ENCODE peak calls at places on chromosomes 5 and 9, in eight cellular contexts. D is ovary, E is esophagus squamous epithelium, B is left ventricle myocardium inferior, P is K562, X is OCI-LY7, F is PC-3, A is ascending aorta. W is an unnamed sample.
A peak's percentile ranks its signal among the peaks of the same experiment; 100 is the strongest.

GRCh38 chr9:93262537-93263310 is 78.8 kb downstream of the WNK2 start:
- DNase-seq in D (no peak), E (no peak), B (no peak), P (no peak), X (no peak), F (no peak), A (no peak), W (no peak)

GRCh38 chr9:131986576-131986975 is 93.1 kb downstream of the MED27 start:
- DNase-seq in D (no peak), E (no peak), B (no peak), P (no peak), X (no peak), F (peak; percentile 95), A (no peak), W (no peak)

GRCh38 chr5:123089572-123089970 is 530 bp downstream of the PRDM6 start:
- DNase-seq in D (peak; percentile 75), E (no peak), B (peak; percentile 21), P (no peak), X (no peak), F (no peak), A (no peak), W (no peak)

GRCh38 chr9:94801685-94802084 is 75.2 kb downstream of the AOPEP start:
- DNase-seq in D (no peak), E (no peak), B (no peak), P (no peak), X (no peak), F (no peak), A (no peak), W (no peak)

GRCh38 chr5:177378884-177379883 is 5.0 kb upstream of the SLC34A1 start:
- DNase-seq in D (no peak), E (no peak), B (no peak), P (peak; percentile 79), X (no peak), F (peak; percentile 76), A (no peak), W (peak; percentile 76)

GRCh38 chr9:114694146-114694545 is 12.2 kb upstream of the TEX48 start:
- DNase-seq in D (no peak), E (no peak), B (no peak), P (no peak), X (no peak), F (peak; percentile 70), A (no peak), W (no peak)

GRCh38 chr5:76332102-76332501 is 71.0 kb upstream of the IQGAP2 start:
- DNase-seq in D (no peak), E (no peak), B (no peak), P (no peak), X (no peak), F (no peak), A (no peak), W (no peak)

GRCh38 chr5:157714036-157714435 is 17.2 kb upstream of the THG1L start:
- DNase-seq in D (no peak), E (no peak), B (no peak), P (no peak), X (no peak), F (no peak), A (no peak), W (no peak)

GRCh38 chr9:72538926-72539702 is 17.7 kb downstream of the TMC1 start:
- DNase-seq in D (no peak), E (no peak), B (no peak), P (no peak), X (no peak), F (no peak), A (no peak), W (no peak)

GRCh38 chr9:132797861-132798659 is 80.0 kb downstream of the AK8 start:
- DNase-seq in D (peak; percentile 76), E (no peak), B (no peak), P (no peak), X (no peak), F (no peak), A (no peak), W (no peak)

GRCh38 chr5:1652873-1653707 is 129.3 kb upstream of the LPCAT1 start:
- DNase-seq in D (no peak), E (no peak), B (no peak), P (no peak), X (peak; percentile 86), F (peak; percentile 42), A (no peak), W (peak; percentile 48)

DNA sequence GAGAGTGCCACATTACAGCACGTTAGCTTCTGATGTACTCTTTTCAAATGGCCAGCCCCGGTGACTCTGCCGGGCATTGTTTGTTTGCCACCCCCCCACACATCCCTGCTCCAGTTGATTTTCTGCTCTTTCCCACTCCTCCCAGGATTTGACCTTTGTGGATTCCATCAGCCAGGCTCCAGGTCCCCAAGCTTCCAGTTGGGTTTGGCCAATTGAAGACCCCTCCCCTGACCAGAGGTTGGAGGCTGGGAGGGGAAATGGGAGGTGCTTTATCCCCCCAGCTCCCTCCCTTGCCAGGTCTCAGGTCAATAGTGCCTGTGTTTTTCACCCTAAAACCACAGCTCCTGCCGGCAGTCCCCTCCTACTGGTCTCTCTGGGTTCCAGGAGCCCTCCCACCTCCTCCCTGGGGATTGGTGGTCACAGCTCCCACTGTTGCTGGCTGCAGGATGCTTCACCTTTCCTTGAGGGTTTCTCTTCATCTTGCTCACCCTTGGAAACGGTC is 34.9 kb downstream of the IRF1 start:
- DNase-seq in D (no peak), E (no peak), B (no peak), P (no peak), X (no peak), F (no peak), A (no peak), W (no peak)
- H3K4me3 ChIP-seq in D (no peak overlapping the region), E (no peak overlapping the region), B (no peak overlapping the region), P (no peak overlapping the region), X (peak overlapping the region; percentile 47), F (no peak overlapping the region), A (no peak overlapping the region), W (peak overlapping the region; percentile 18)

DNA sequence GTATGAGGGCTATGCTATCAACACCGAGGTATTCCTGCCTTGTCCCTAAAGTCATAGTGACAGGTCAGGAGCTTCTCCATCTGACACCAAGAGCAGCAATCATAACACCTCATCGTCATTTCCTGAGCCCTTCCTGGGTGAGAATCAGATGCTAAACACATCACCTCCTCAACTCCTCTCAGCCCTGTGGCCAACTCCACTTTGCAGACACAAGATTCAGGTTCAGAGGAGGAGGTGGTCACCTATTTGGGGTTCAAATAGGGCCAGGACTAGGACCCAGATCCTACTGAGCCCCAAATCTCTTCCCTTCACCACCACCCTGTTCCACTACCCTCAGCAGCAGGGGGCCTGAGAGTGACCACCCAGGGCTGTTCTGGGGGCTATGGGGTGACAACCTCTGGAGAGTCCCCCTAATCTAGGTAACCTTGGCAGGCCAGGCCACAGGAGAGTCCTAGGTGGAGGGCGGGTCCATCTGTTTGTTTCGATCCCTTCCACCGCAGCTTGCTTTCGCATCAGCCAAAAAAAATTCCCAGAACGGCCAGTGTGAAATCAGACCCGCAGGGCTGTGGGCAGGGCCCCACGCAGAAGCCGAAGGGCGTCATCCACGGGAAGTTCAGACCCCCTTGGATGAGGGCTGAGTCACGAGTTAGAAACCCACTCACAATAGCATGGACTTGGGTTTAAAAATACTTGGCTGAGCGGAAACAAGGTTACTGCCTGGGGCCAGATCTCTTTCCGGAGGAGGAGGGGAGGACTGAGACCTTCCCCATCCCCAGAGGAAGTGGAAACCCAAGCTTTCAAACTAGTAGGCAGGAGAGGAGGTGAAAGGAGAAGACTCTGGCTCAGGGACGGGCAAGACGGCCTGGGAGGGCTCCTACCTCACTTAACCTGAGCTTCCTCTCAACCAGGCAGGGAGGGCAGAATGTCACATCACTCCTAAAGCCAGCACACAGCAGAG is 8.7 kb downstream of the STK10 start:
- DNase-seq in D (no peak), E (no peak), B (no peak), P (no peak), X (peak; percentile 62), F (no peak), A (no peak), W (peak; percentile 85)
- H3K4me3 ChIP-seq in D (no peak overlapping the region), E (peak overlapping the region; percentile 51), B (peak overlapping the region; percentile 17), P (no peak overlapping the region), X (peak overlapping the region; percentile 60), F (no peak overlapping the region), A (no peak overlapping the region), W (peak overlapping the region; percentile 53)

GRCh38 chr5:43313035-43313853 is at the start of gene HMGCS1:
- DNase-seq in D (peak; percentile 99), E (peak; percentile 94), B (peak; percentile 98), P (peak; percentile 99), X (peak; percentile 99), F (peak; percentile 99), A (peak; percentile 99), W (peak; percentile 100)

GRCh38 chr5:43313854-43314457 is 744 bp upstream of the HMGCS1 start:
- DNase-seq in D (no peak), E (no peak), B (no peak), P (no peak), X (no peak), F (no peak), A (no peak), W (peak; percentile 23)

GRCh38 chr5:43312076-43312620 is 1.1 kb downstream of the HMGCS1 start:
- DNase-seq in D (no peak), E (no peak), B (no peak), P (no peak), X (peak; percentile 20), F (no peak), A (no peak), W (no peak)

GRCh38 chr5:43314724-43315123 is 1.5 kb upstream of the HMGCS1 start:
- DNase-seq in D (no peak), E (no peak), B (no peak), P (no peak), X (no peak), F (peak; percentile 91), A (no peak), W (no peak)

GRCh38 chr5:43312699-43313034 is 545 bp downstream of the HMGCS1 start:
- DNase-seq in D (no peak), E (no peak), B (no peak), P (no peak), X (peak; percentile 58), F (peak; percentile 46), A (no peak), W (no peak)
- H3K4me3 ChIP-seq in D (peak overlapping the region; percentile 68), E (peak overlapping the region; percentile 84), B (peak overlapping the region; percentile 94), P (peak overlapping the region; percentile 90), X (peak overlapping the region; percentile 94), F (peak overlapping the region; percentile 93), A (peak overlapping the region; percentile 85), W (peak overlapping the region; percentile 80)

DNA sequence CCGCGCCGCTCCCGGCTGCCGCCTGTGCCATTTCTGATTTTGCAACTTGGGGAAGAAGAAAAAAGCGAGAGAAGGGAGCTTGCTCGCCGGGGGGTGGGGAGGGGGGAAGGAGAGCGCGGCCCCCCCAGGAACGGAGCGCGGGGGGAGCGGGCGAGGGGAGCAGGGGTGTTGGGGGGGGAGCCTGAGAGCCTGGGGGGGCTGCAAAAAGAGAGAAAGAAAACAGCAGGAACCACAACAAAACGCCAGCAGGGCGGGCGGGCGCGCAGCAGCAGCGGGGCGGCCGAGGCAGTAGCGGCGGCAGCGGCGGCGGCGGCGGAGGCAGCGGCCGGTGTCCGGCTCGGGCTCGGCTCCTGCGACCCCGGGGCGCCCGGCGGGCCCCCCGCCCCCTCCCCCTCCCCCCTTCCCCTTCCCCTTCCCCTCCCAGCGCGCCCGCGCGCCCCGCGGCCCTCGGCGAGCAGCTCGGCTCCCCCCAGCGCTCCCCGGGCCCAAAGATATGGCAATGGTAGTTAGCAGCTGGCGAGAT is 1.6 kb downstream of the NR2F1 start:
- DNase-seq in D (peak; percentile 68), E (no peak), B (no peak), P (no peak), X (no peak), F (no peak), A (no peak), W (no peak)
- H3K4me3 ChIP-seq in D (peak overlapping the region; percentile 67), E (peak overlapping the region; percentile 76), B (peak overlapping the region; percentile 65), P (peak overlapping the region; percentile 8), X (no peak overlapping the region), F (peak overlapping the region; percentile 93), A (peak overlapping the region; percentile 89), W (peak overlapping the region; percentile 46)